ENCODE peak calls at places on chromosome 11, in nine cellular contexts. J, T, H, R, Q, M, Z, F and K are unnamed samples.

GRCh38 chr11:112584674-112585073 is 324.0 kb upstream of the PLET1 start:
- DNase-seq in F (no peak), H (no peak), Z (no peak), T (no peak), J (no peak), M (no peak), R (peak; percentile 19), Q (no peak), K (no peak)

GRCh38 chr11:31651208-31651607 is 141.6 kb downstream of the ELP4 start:
- DNase-seq in R (no peak), H (peak; percentile 14), Q (no peak), Z (no peak), M (no peak), F (no peak), J (no peak), T (no peak), K (no peak)

GRCh38 chr11:34601085-34601444 is 19.8 kb upstream of the EHF start:
- DNase-seq in Q (no peak), J (no peak), R (no peak), M (no peak), Z (no peak), F (no peak), T (no peak), H (no peak), K (no peak)

GRCh38 chr11:64207247-64208085 is 945 bp downstream of the FERMT3 start:
- DNase-seq in Z (peak; percentile 57), T (peak; percentile 57), H (no peak), J (no peak), R (peak; percentile 96), M (peak; percentile 93), Q (no peak), F (no peak), K (no peak)

GRCh38 chr11:68314203-68314885 is 2.0 kb downstream of the LRP5 start:
- DNase-seq in F (no peak), M (no peak), H (no peak), T (no peak), R (no peak), Q (no peak), J (no peak), Z (no peak), K (no peak)

GRCh38 chr11:11082651-11083050 is 224.8 kb upstream of the ZBED5 start:
- DNase-seq in M (no peak), Z (no peak), H (no peak), Q (no peak), F (no peak), J (no peak), T (no peak), R (no peak), K (no peak)

GRCh38 chr11:69253028-69253427 is 40.9 kb upstream of the MYEOV start:
- DNase-seq in T (no peak), M (peak; percentile 29), J (no peak), H (no peak), Q (no peak), F (no peak), R (no peak), Z (peak; percentile 64), K (no peak)

GRCh38 chr11:87437844-87438223 is 400.1 kb downstream of the TMEM135 start:
- DNase-seq in R (no peak), F (peak; percentile 89), Z (peak; percentile 95), H (peak; percentile 43), J (no peak), T (no peak), Q (peak; percentile 59), M (peak; percentile 28), K (no peak)

GRCh38 chr11:8338138-8338537 is 74.5 kb upstream of the LMO1 start:
- DNase-seq in Q (no peak), Z (peak; percentile 35), J (no peak), M (peak; percentile 77), R (peak; percentile 52), F (no peak), T (no peak), H (no peak), K (no peak)

GRCh38 chr11:91158901-91159537 is 936.2 kb upstream of the CHORDC1 start:
- DNase-seq in M (no peak), J (no peak), T (no peak), Q (no peak), R (no peak), Z (no peak), H (no peak), F (no peak), K (no peak)

GRCh38 chr11:28673687-28674431 is 565.7 kb downstream of the METTL15 start:
- DNase-seq in M (peak; percentile 9), Q (peak; percentile 76), Z (peak; percentile 84), J (no peak), H (peak; percentile 33), F (no peak), T (no peak), R (no peak), K (no peak)

GRCh38 chr11:134579709-134580634 is 167.9 kb upstream of the B3GAT1 start:
- DNase-seq in F (no peak), Q (no peak), R (no peak), H (no peak), J (no peak), Z (no peak), T (no peak), M (no peak), K (no peak)